ENCODE peak calls at places on chromosomes 13 and 19, in eight cellular contexts. T, P, I, X, Z, H, S and Y are unnamed samples.

GRCh38 chr19:3193256-3194062 is 7.7 kb downstream of the NCLN start:
- DNase-seq in T (no peak), P (no peak), I (no peak), X (no peak), Z (no peak), H (no peak), S (no peak), Y (no peak)

GRCh38 chr13:106633321-106633720 is 65.4 kb upstream of the ARGLU1 start:
- DNase-seq in T (no peak), P (no peak), I (no peak), X (no peak), Z (no peak), H (no peak), S (no peak), Y (no peak)

GRCh38 chr13:71797487-71797886 is 69.5 kb downstream of the DACH1 start:
- DNase-seq in T (no peak), P (no peak), I (no peak), X (no peak), Z (no peak), H (no peak), S (no peak), Y (no peak)

GRCh38 chr13:59269476-59269875 is 894.3 kb downstream of the DIAPH3 start:
- DNase-seq in T (no peak), P (no peak), I (peak), X (no peak), Z (no peak), H (peak), S (no peak), Y (no peak)

GRCh38 chr19:35841961-35842595 is 10.2 kb downstream of the NPHS1 start:
- DNase-seq in T (no peak), P (no peak), I (no peak), X (no peak), Z (no peak), H (no peak), S (no peak), Y (no peak)

GRCh38 chr13:65943711-65944110 is 1286.4 kb downstream of the PCDH9 start:
- DNase-seq in T (no peak), P (no peak), I (no peak), X (no peak), Z (no peak), H (no peak), S (no peak), Y (no peak)

GRCh38 chr13:20567881-20568528 is 1.0 kb downstream of the IFT88 start:
- DNase-seq in T (no peak), P (peak), I (no peak), X (no peak), Z (no peak), H (no peak), S (no peak), Y (no peak)

GRCh38 chr13:50068508-50068907 is 53.3 kb downstream of the KCNRG start:
- DNase-seq in T (no peak), P (no peak), I (no peak), X (no peak), Z (no peak), H (no peak), S (no peak), Y (no peak)

GRCh38 chr19:335486-336066 is 9.0 kb downstream of the MIER2 start:
- DNase-seq in T (no peak), P (no peak), I (no peak), X (no peak), Z (no peak), H (no peak), S (no peak), Y (no peak)

GRCh38 chr13:79311456-79311855 is 94.6 kb downstream of the RBM26 start:
- DNase-seq in T (no peak), P (no peak), I (no peak), X (no peak), Z (no peak), H (no peak), S (no peak), Y (no peak)

GRCh38 chr19:1163934-1164683 is 10.0 kb downstream of the SBNO2 start:
- DNase-seq in T (no peak), P (no peak), I (no peak), X (no peak), Z (no peak), H (no peak), S (no peak), Y (peak)

GRCh38 chr19:51904331-51905165 is at the start of gene ZNF649:
- DNase-seq in T (peak), P (peak), I (peak), X (peak), Z (peak), H (peak), S (peak), Y (peak)

GRCh38 chr13:23160241-23161175 is 20.3 kb upstream of the SGCG start:
- DNase-seq in T (no peak), P (peak), I (no peak), X (no peak), Z (no peak), H (peak), S (no peak), Y (no peak)

GRCh38 chr19:18416778-18417249 is 2.4 kb upstream of the SSBP4 start:
- DNase-seq in T (no peak), P (peak), I (no peak), X (peak), Z (peak), H (peak), S (peak), Y (no peak)

GRCh38 chr19:38670921-38671398 is 23.5 kb downstream of the ACTN4 start:
- DNase-seq in T (no peak), P (no peak), I (no peak), X (no peak), Z (no peak), H (no peak), S (no peak), Y (no peak)

GRCh38 chr19:38667552-38668205 is 20.2 kb downstream of the ACTN4 start:
- DNase-seq in T (no peak), P (peak), I (peak), X (no peak), Z (no peak), H (peak), S (no peak), Y (no peak)

GRCh38 chr19:38671654-38672053 is 24.2 kb downstream of the ACTN4 start:
- DNase-seq in T (no peak), P (no peak), I (no peak), X (no peak), Z (no peak), H (no peak), S (no peak), Y (no peak)

GRCh38 chr19:38666662-38667448 is 19.4 kb downstream of the ACTN4 start:
- DNase-seq in T (no peak), P (peak), I (peak), X (no peak), Z (no peak), H (peak), S (no peak), Y (peak)

GRCh38 chr19:38669532-38669931 is 22.1 kb downstream of the ACTN4 start:
- DNase-seq in T (no peak), P (no peak), I (no peak), X (no peak), Z (no peak), H (no peak), S (no peak), Y (no peak)
- H3K4me3 ChIP-seq in T (no peak), P (no peak), I (no peak), X (peak), Z (no peak), H (no peak), S (no peak), Y (no peak)

GRCh38 chr13:29936051-29936813 is 85.8 kb upstream of the UBL3 start:
- DNase-seq in T (no peak), P (no peak), I (no peak), X (no peak), Z (no peak), H (no peak), S (no peak), Y (no peak)
- H3K4me3 ChIP-seq in T (no peak), P (no peak), I (no peak), X (peak), Z (no peak), H (no peak), S (no peak), Y (no peak)

DNA sequence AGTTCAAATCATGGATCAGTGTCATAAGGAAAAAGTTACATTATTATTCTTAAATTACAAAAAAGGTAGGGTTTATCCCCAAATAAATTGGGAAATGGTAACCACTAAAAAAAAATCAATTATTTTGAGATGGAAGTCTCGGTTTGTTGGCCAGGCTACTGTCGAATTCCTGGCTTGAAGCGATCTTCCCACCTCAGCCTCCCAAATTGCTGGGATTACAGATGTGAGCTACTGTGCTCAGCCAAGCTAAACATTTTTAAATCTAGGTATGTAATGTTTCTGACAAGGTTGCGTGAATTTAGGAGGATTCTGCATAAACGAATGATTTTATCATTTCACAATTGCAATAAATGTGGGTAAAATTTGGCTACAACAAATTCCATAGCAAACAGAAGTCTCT is 2.0 kb downstream of the NAA16 start:
- DNase-seq in T (no peak), P (no peak), I (no peak), X (no peak), Z (no peak), H (no peak), S (no peak), Y (no peak)
- H3K4me3 ChIP-seq in T (peak), P (peak), I (peak), X (peak), Z (no peak), H (peak), S (no peak), Y (peak)

GRCh38 chr13:44719857-44720671 is 143.9 kb upstream of the TSC22D1 start:
- DNase-seq in T (no peak), P (peak), I (peak), X (no peak), Z (no peak), H (no peak), S (no peak), Y (no peak)

GRCh38 chr13:44710576-44710975 is 134.4 kb upstream of the TSC22D1 start:
- DNase-seq in T (no peak), P (peak), I (peak), X (no peak), Z (no peak), H (peak), S (no peak), Y (no peak)

GRCh38 chr13:44718467-44718866 is 142.3 kb upstream of the TSC22D1 start:
- DNase-seq in T (no peak), P (no peak), I (no peak), X (no peak), Z (no peak), H (no peak), S (no peak), Y (no peak)

GRCh38 chr13:44713793-44714469 is 137.8 kb upstream of the TSC22D1 start:
- DNase-seq in T (peak), P (peak), I (peak), X (peak), Z (no peak), H (peak), S (no peak), Y (no peak)

GRCh38 chr13:44715287-44716224 is 139.4 kb upstream of the TSC22D1 start:
- DNase-seq in T (no peak), P (peak), I (no peak), X (no peak), Z (no peak), H (no peak), S (no peak), Y (peak)
- H3K4me3 ChIP-seq in T (no peak), P (no peak), I (no peak), X (no peak), Z (no peak), H (no peak), S (no peak), Y (no peak)

GRCh38 chr13:46134961-46135522 is 30.2 kb upstream of the CPB2 start:
- DNase-seq in T (no peak), P (peak), I (no peak), X (no peak), Z (no peak), H (peak), S (no peak), Y (peak)
- H3K4me3 ChIP-seq in T (no peak), P (peak), I (no peak), X (no peak), Z (no peak), H (no peak), S (no peak), Y (peak)

GRCh38 chr13:33018886-33019285 is 2.7 kb downstream of the KL start:
- DNase-seq in T (no peak), P (no peak), I (no peak), X (no peak), Z (no peak), H (no peak), S (no peak), Y (no peak)

GRCh38 chr13:33015275-33015674 is 948 bp upstream of the KL start:
- DNase-seq in T (no peak), P (no peak), I (no peak), X (no peak), Z (no peak), H (no peak), S (no peak), Y (no peak)

GRCh38 chr13:33015791-33016323 is 366 bp upstream of the KL start:
- DNase-seq in T (no peak), P (no peak), I (no peak), X (no peak), Z (no peak), H (no peak), S (peak), Y (no peak)

GRCh38 chr13:33017410-33017929 is 1.2 kb downstream of the KL start:
- DNase-seq in T (no peak), P (no peak), I (peak), X (no peak), Z (no peak), H (peak), S (peak), Y (no peak)

DNA sequence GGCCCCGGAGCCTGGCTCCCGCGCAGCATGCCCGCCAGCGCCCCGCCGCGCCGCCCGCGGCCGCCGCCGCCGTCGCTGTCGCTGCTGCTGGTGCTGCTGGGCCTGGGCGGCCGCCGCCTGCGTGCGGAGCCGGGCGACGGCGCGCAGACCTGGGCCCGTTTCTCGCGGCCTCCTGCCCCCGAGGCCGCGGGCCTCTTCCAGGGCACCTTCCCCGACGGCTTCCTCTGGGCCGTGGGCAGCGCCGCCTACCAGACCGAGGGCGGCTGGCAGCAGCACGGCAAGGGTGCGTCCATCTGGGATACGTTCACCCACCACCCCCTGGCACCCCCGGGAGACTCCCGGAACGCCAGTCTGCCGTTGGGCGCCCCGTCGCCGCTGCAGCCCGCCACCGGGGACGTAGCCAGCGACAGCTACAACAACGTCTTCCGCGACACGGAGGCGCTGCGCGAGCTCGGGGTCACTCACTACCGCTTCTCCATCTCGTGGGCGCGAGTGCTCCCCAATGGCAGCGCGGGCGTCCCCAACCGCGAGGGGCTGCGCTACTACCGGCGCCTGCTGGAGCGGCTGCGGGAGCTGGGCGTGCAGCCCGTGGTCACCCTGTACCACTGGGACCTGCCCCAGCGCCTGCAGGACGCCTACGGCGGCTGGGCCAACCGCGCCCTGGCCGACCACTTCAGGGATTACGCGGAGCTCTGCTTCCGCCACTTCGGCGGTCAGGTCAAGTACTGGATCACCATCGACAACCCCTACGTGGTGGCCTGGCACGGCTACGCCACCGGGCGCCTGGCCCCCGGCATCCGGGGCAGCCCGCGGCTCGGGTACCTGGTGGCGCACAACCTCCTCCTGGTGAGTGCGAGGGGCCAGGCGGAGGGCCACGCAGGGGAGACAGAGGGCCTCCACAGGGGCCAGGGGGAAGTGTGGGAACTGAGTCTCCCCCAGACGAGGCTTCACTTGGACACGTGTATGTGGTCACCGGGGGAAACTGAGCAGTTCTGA is at the start of gene KL:
- DNase-seq in T (no peak), P (no peak), I (no peak), X (no peak), Z (peak), H (no peak), S (peak), Y (no peak)
- H3K4me3 ChIP-seq in T (peak), P (peak), I (peak), X (peak), Z (peak), H (peak), S (peak), Y (no peak)

GRCh38 chr19:11887618-11888531 is at the start of gene ZNF69:
- DNase-seq in T (peak), P (peak), I (peak), X (peak), Z (peak), H (peak), S (peak), Y (no peak)

GRCh38 chr19:11881151-11881800 is 6.3 kb upstream of the ZNF69 start:
- DNase-seq in T (no peak), P (peak), I (no peak), X (no peak), Z (peak), H (peak), S (peak), Y (peak)

GRCh38 chr19:11890634-11891033 is 3.1 kb downstream of the ZNF69 start:
- DNase-seq in T (no peak), P (no peak), I (no peak), X (no peak), Z (no peak), H (no peak), S (no peak), Y (no peak)

GRCh38 chr19:11887247-11887617 is 350 bp upstream of the ZNF69 start:
- DNase-seq in T (no peak), P (no peak), I (no peak), X (no peak), Z (no peak), H (no peak), S (no peak), Y (no peak)
- H3K4me3 ChIP-seq in T (peak), P (peak), I (peak), X (peak), Z (no peak), H (no peak), S (peak), Y (no peak)